ENCODE peak calls at places on chromosomes 1 and 21, in five cellular contexts. P, B, I, X and Y are unnamed samples.

GRCh38 chr1:150150511-150151021 is 850 bp downstream of the PLEKHO1 start:
- DNase-seq in P (peak; percentile 28), B (no peak), I (no peak), X (no peak), Y (no peak)

GRCh38 chr1:213041443-213041842 is 9.6 kb upstream of the RPS6KC1 start:
- DNase-seq in P (no peak), B (no peak), I (peak; percentile 39), X (peak; percentile 43), Y (no peak)

GRCh38 chr1:179340915-179341314 is 24.9 kb upstream of the AXDND1 start:
- DNase-seq in P (no peak), B (no peak), I (no peak), X (no peak), Y (no peak)

GRCh38 chr1:93579891-93580290 is 101.7 kb downstream of the BCAR3 start:
- DNase-seq in P (no peak), B (no peak), I (no peak), X (peak; percentile 93), Y (no peak)

GRCh38 chr1:11564237-11564636 is 85.3 kb downstream of the DISP3 start:
- DNase-seq in P (no peak), B (no peak), I (no peak), X (no peak), Y (no peak)

GRCh38 chr1:244349581-244350001 is 102.1 kb downstream of the ADSS2 start:
- DNase-seq in P (no peak), B (no peak), I (no peak), X (no peak), Y (no peak)

GRCh38 chr1:43619996-43620920 is 29.7 kb upstream of the KDM4A start:
- DNase-seq in P (no peak), B (no peak), I (no peak), X (no peak), Y (no peak)

GRCh38 chr1:81305997-81306452 is 494.7 kb upstream of the ADGRL2 start:
- DNase-seq in P (no peak), B (no peak), I (no peak), X (peak; percentile 39), Y (peak; percentile 5)

GRCh38 chr1:93080424-93080823 is 1.3 kb downstream of the MTF2 start:
- DNase-seq in P (no peak), B (no peak), I (peak; percentile 85), X (peak; percentile 45), Y (no peak)

GRCh38 chr1:15723631-15724246 is 12.3 kb upstream of the SLC25A34 start:
- DNase-seq in P (no peak), B (no peak), I (no peak), X (no peak), Y (no peak)

GRCh38 chr21:26961704-26962103 is 5.2 kb downstream of the ADAMTS5 start:
- DNase-seq in P (no peak), B (no peak), I (no peak), X (no peak), Y (no peak)

GRCh38 chr21:42632336-42632751 is 21.1 kb upstream of the PDE9A start:
- DNase-seq in P (no peak), B (no peak), I (no peak), X (no peak), Y (no peak)

GRCh38 chr1:68975534-68975933 is 478.7 kb upstream of the DEPDC1 start:
- DNase-seq in P (no peak), B (no peak), I (no peak), X (no peak), Y (no peak)

GRCh38 chr1:23210351-23210785 is 6.9 kb downstream of the HTR1D start:
- DNase-seq in P (no peak), B (no peak), I (no peak), X (no peak), Y (no peak)

GRCh38 chr1:151790940-151791651 is 796 bp upstream of the TDRKH start:
- DNase-seq in P (no peak), B (no peak), I (peak; percentile 43), X (no peak), Y (no peak)

GRCh38 chr1:115291731-115292130 is 46.3 kb downstream of the NGF start:
- DNase-seq in P (no peak), B (no peak), I (no peak), X (no peak), Y (no peak)

GRCh38 chr1:164617607-164618564 is 58.9 kb downstream of the PBX1 start:
- DNase-seq in P (no peak), B (no peak), I (no peak), X (no peak), Y (no peak)

GRCh38 chr1:174828264-174828663 is 171.5 kb upstream of the CACYBP start:
- DNase-seq in P (no peak), B (no peak), I (no peak), X (no peak), Y (no peak)

GRCh38 chr21:41995577-41995976 is 14.6 kb downstream of the ZBTB21 start:
- DNase-seq in P (no peak), B (no peak), I (no peak), X (no peak), Y (no peak)

GRCh38 chr1:198072177-198072576 is 84.6 kb upstream of the NEK7 start:
- DNase-seq in P (no peak), B (no peak), I (peak; percentile 1), X (no peak), Y (no peak)

GRCh38 chr1:170214980-170215910 is 69.5 kb downstream of the NTMT2 start:
- DNase-seq in P (no peak), B (no peak), I (no peak), X (no peak), Y (peak; percentile 26)

GRCh38 chr21:39441502-39442475 is 3.8 kb downstream of the LCA5L start:
- DNase-seq in P (no peak), B (no peak), I (peak; percentile 66), X (peak; percentile 44), Y (no peak)

GRCh38 chr1:67314696-67315095 is 7.0 kb downstream of the IL12RB2 start:
- DNase-seq in P (no peak), B (no peak), I (no peak), X (no peak), Y (no peak)

GRCh38 chr1:23167353-23168078 is 1.1 kb downstream of the LUZP1 start:
- DNase-seq in P (no peak), B (no peak), I (peak; percentile 29), X (peak; percentile 35), Y (no peak)

GRCh38 chr1:154206212-154206611 is at the start of gene CFAP141:
- DNase-seq in P (no peak), B (no peak), I (peak; percentile 28), X (no peak), Y (no peak)

GRCh38 chr1:109266965-109267364 is 16.0 kb downstream of the PSRC1 start:
- DNase-seq in P (no peak), B (no peak), I (no peak), X (no peak), Y (no peak)

GRCh38 chr1:47824721-47825120 is 172.5 kb downstream of the TRABD2B start:
- DNase-seq in P (no peak), B (no peak), I (no peak), X (no peak), Y (no peak)

GRCh38 chr1:241610056-241610815 is 29.9 kb downstream of the CHML start:
- DNase-seq in P (no peak), B (no peak), I (no peak), X (peak; percentile 28), Y (no peak)

GRCh38 chr1:54161495-54162168 is 8.8 kb upstream of the CDCP2 start:
- DNase-seq in P (no peak), B (no peak), I (no peak), X (no peak), Y (no peak)

GRCh38 chr1:33548721-33549120 is 76.3 kb downstream of the ZSCAN20 start:
- DNase-seq in P (no peak), B (no peak), I (no peak), X (no peak), Y (no peak)

GRCh38 chr1:233597489-233597901 is 16.4 kb upstream of the KCNK1 start:
- DNase-seq in P (no peak), B (no peak), I (no peak), X (no peak), Y (no peak)

GRCh38 chr1:222466150-222466865 is 81.6 kb downstream of the HHIPL2 start:
- DNase-seq in P (no peak), B (no peak), I (no peak), X (no peak), Y (no peak)

GRCh38 chr1:45444609-45445131 is 46.3 kb downstream of the TESK2 start:
- DNase-seq in P (no peak), B (no peak), I (no peak), X (no peak), Y (no peak)

GRCh38 chr1:18384059-18384458 is 96.7 kb upstream of the KLHDC7A start:
- DNase-seq in P (no peak), B (no peak), I (no peak), X (no peak), Y (no peak)